ENCODE peak calls at places on chromosomes 11 and 22, in four cellular contexts. J is HCT116, M is K562, P is H1. N is an unnamed sample.

GRCh38 chr11:795638-796564 is 2.2 kb downstream of the SLC25A22 start:
- DNase-seq in J (no peak), M (peak), P (no peak), N (no peak)

GRCh38 chr11:34665077-34665835 is 44.4 kb downstream of the EHF start:
- DNase-seq in J (no peak), M (no peak), P (no peak), N (no peak)

GRCh38 chr11:45178890-45179663 is 32.6 kb downstream of the PRDM11 start:
- DNase-seq in J (no peak), M (no peak), P (no peak), N (no peak)

GRCh38 chr11:47435687-47436086 is 9.4 kb upstream of the PSMC3 start:
- DNase-seq in J (no peak), M (no peak), P (no peak), N (no peak)

GRCh38 chr11:60265373-60266214 is 14.9 kb upstream of the MS4A4A start:
- DNase-seq in J (peak), M (peak), P (no peak), N (peak)

GRCh38 chr11:95378106-95378505 is 147.1 kb upstream of the SESN3 start:
- DNase-seq in J (no peak), M (no peak), P (no peak), N (no peak)

GRCh38 chr11:876550-876949 is 33.9 kb downstream of the TSPAN4 start:
- DNase-seq in J (no peak), M (no peak), P (no peak), N (no peak)

GRCh38 chr11:121367434-121367833 is 74.9 kb downstream of the SC5D start:
- DNase-seq in J (no peak), M (no peak), P (no peak), N (peak)

GRCh38 chr11:121473064-121473777 is 20.5 kb upstream of the SORL1-AS1 start:
- DNase-seq in J (no peak), M (no peak), P (no peak), N (no peak)

GRCh38 chr11:34653031-34653430 is 32.1 kb downstream of the EHF start:
- DNase-seq in J (no peak), M (no peak), P (no peak), N (no peak)

GRCh38 chr22:38398609-38399401 is 56.2 kb downstream of the KCNJ4 start:
- DNase-seq in J (no peak), M (peak), P (peak), N (no peak)

GRCh38 chr11:17867346-17867745 is 132.8 kb downstream of the KCNC1 start:
- DNase-seq in J (no peak), M (no peak), P (no peak), N (no peak)

GRCh38 chr11:14041040-14041439 is 78.5 kb downstream of the SPON1 start:
- DNase-seq in J (peak), M (peak), P (no peak), N (no peak)

GRCh38 chr11:66619080-66619554 is 2.7 kb downstream of the RBM14 start:
- DNase-seq in J (no peak), M (no peak), P (no peak), N (no peak)

GRCh38 chr11:24598636-24599035 is 101.8 kb downstream of the LUZP2 start:
- DNase-seq in J (no peak), M (no peak), P (no peak), N (no peak)

GRCh38 chr11:6523253-6523652 is 26.2 kb downstream of the DNHD1 start:
- DNase-seq in J (peak), M (no peak), P (no peak), N (no peak)

GRCh38 chr11:14542384-14542783 is 22.2 kb upstream of the PSMA1 start:
- DNase-seq in J (no peak), M (no peak), P (no peak), N (no peak)

GRCh38 chr11:126393143-126393542 is 37.7 kb downstream of the ST3GAL4 start:
- DNase-seq in J (no peak), M (no peak), P (no peak), N (no peak)

GRCh38 chr11:25910090-25910489 is 421.8 kb upstream of the ANO3 start:
- DNase-seq in J (no peak), M (no peak), P (no peak), N (no peak)

GRCh38 chr11:34234086-34234740 is 123.6 kb downstream of the ABTB2 start:
- DNase-seq in J (peak), M (peak), P (peak), N (peak)

GRCh38 chr11:10601722-10602281 is 33.3 kb upstream of the LYVE1 start:
- DNase-seq in J (no peak), M (no peak), P (no peak), N (no peak)

GRCh38 chr11:43366597-43367121 is 7.9 kb downstream of the TTC17 start:
- DNase-seq in J (no peak), M (peak), P (no peak), N (no peak)

GRCh38 chr11:11620251-11620965 is 1.4 kb downstream of the GALNT18 start:
- DNase-seq in J (peak), M (no peak), P (no peak), N (no peak)

GRCh38 chr22:46010177-46010867 is 33.4 kb upstream of the WNT7B start:
- DNase-seq in J (no peak), M (no peak), P (no peak), N (no peak)

GRCh38 chr11:47229161-47229560 is 14.4 kb downstream of the DDB2 start:
- DNase-seq in J (no peak), M (no peak), P (no peak), N (no peak)

GRCh38 chr11:69948256-69949141 is 129.3 kb upstream of the FGF3 start:
- DNase-seq in J (peak), M (peak), P (no peak), N (no peak)

GRCh38 chr11:69947772-69948255 is 128.6 kb upstream of the FGF3 start:
- DNase-seq in J (peak), M (no peak), P (no peak), N (no peak)

GRCh38 chr11:69945157-69945556 is 125.9 kb upstream of the FGF3 start:
- DNase-seq in J (no peak), M (no peak), P (no peak), N (no peak)

GRCh38 chr11:69949327-69949726 is 128.8 kb upstream of the ANO1 start:
- DNase-seq in J (peak), M (peak), P (no peak), N (no peak)

DNA sequence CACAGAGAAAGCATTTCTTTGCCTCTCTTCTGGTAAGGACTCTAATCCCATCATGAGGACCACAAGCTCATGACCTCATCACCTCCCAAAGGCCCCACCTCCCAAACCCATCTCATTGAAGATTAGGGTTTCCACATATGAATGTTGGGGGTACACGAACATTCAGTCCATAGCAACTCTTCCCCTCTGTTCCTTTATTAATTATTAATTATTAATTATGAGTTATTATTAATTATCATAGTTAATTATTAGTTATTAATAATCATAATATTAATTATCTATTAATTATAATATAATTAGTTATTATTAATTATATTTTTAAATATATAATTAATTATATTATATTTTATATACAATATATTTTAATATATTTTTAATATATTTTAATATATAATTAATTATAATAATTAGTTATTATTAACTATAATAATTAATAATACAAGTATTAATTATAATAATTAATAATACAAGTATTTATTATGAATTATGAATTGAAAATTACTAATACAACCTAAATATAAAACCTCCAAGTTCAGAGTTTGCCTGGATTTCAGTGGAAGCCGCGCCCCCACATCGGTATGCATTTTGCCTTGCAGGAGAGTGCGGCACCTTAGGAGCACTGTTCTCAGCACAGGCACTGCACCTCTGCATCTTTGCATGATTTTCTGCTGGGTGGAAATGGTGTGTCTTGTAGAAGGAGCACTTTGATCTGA is 128.0 kb upstream of the FGF3 start:
- DNase-seq in J (peak), M (no peak), P (no peak), N (no peak)
- TF ChIP-seq EGR1 in J (no peak), M (no peak), P (no peak), N (no peak)

DNA sequence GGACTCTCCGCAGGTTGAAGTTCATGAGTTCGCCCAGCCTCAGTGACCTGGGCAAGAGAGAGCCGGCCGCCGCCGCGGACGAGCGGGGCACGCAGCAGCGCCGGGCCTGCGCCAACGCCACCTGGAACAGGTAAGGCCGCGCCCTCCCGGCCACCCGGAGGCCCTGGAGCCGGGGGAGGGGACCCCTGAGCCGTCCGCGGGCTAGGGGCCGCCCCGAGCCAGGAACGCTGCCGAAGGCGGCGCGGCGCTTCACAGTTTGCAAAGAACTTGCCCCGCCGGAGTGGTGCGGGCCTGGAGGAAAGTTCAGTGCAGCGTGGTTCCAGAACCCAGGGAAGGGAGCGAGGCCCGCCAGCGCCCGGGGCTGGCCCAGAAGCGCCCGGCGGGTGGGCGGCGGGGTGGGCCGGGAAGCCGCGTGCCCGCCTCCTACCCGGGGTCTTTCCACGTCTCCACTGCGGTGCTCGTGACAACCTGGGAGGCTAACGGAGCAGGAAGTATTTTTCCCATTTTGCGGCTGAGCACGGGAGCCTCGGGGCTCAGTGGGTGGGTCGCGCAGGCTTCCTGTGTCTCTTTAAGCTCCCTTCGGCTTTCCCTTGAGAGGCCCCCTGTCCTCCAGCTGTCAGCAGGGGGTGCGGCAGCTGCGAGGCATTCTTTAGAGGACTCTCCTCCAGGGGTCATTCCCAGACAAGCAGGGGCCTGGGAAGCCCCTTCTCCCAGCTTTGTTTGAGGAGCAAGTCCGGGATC is 645 bp downstream of the PRR5 start:
- DNase-seq in J (no peak), M (no peak), P (no peak), N (no peak)
- TF ChIP-seq EGR1 in J (no peak), M (no peak), P (no peak), N (no peak)

GRCh38 chr22:26479792-26480610 is 3.6 kb downstream of the HPS4 start:
- DNase-seq in J (no peak), M (no peak), P (no peak), N (no peak)

GRCh38 chr22:26477341-26477731 is 6.2 kb downstream of the HPS4 start:
- DNase-seq in J (no peak), M (no peak), P (no peak), N (no peak)

GRCh38 chr22:26481112-26481693 is 2.4 kb downstream of the HPS4 start:
- DNase-seq in J (no peak), M (no peak), P (no peak), N (no peak)

GRCh38 chr22:26480611-26480932 is 3.0 kb downstream of the HPS4 start:
- DNase-seq in J (no peak), M (no peak), P (no peak), N (no peak)

GRCh38 chr22:26479043-26479791 is 4.4 kb downstream of the HPS4 start:
- DNase-seq in J (no peak), M (no peak), P (no peak), N (no peak)
- TF ChIP-seq EGR1 in J (no peak), M (no peak), P (no peak), N (no peak)

GRCh38 chr11:130775306-130776043 is 140.8 kb downstream of the SNX19 start:
- DNase-seq in J (no peak), M (no peak), P (no peak), N (no peak)
- TF ChIP-seq EGR1 in J (no peak), M (no peak), P (no peak), N (no peak)

GRCh38 chr11:8604078-8604723 is 10.2 kb upstream of the STK33 start:
- DNase-seq in J (peak), M (peak), P (peak), N (no peak)
- TF ChIP-seq EGR1 in J (no peak), M (no peak), P (no peak), N (no peak)

GRCh38 chr11:124876818-124877630 is 11.8 kb downstream of the ROBO3 start:
- DNase-seq in J (no peak), M (no peak), P (no peak), N (no peak)
- TF ChIP-seq EGR1 in J (no peak), M (no peak), P (no peak), N (no peak)

GRCh38 chr11:83147895-83148294 is 9.0 kb upstream of the PCF11 start:
- DNase-seq in J (no peak), M (no peak), P (no peak), N (no peak)

GRCh38 chr11:83150450-83150849 is 6.5 kb upstream of the PCF11 start:
- DNase-seq in J (no peak), M (no peak), P (no peak), N (no peak)

GRCh38 chr11:83156150-83156995 is 558 bp upstream of the PCF11 start:
- DNase-seq in J (peak), M (peak), P (peak), N (peak)

GRCh38 chr11:83152245-83152644 is 4.7 kb upstream of the PCF11 start:
- DNase-seq in J (no peak), M (no peak), P (no peak), N (no peak)

GRCh38 chr11:83151274-83151977 is 5.5 kb upstream of the PCF11 start:
- DNase-seq in J (no peak), M (peak), P (no peak), N (no peak)
- TF ChIP-seq EGR1 in J (no peak), M (no peak), P (no peak), N (no peak)

DNA sequence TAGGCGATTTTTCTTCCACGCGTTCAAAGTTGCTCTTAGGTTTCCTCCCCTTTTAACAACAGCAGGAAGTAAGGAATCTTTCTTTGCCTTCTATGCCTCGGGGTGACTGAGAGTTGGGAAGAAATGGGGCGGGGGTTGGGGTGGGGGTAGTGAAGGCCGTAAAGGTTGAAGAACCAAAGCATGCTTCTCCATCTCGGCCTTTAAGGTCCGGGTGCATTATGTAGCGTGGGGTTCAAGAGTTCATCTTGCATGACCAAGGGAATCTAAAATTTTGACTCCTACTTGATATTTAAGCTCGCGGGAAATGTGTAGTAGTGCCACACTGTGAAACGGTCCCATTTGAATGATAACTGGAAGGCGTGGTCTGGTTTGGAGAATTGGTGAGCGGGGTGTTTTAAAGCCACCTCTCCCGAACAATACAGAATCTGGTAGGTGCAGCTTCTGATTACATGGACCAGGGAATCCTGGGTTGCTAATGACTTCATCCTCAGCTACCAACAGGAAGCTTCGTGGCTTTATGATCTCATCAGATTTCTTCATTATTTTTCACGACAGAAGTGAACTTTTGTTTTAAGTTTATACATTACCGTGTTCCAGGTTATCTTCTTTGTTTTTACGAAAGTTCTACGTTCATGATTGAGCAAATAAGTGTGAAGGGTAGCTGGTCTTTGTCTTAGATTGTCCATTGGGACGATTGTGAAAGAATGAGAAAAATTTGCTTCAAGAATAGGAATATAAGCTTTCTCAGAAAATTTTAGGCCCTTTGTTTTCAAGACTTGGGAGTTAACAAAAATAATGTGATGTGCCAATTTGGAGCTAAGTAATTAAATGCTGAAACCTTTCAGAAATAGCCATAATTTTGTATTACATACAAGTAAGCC is 1.6 kb downstream of the QSER1 start:
- DNase-seq in J (peak), M (peak), P (no peak), N (peak)
- TF ChIP-seq EGR1 in J (no peak), M (no peak), P (no peak), N (no peak)

DNA sequence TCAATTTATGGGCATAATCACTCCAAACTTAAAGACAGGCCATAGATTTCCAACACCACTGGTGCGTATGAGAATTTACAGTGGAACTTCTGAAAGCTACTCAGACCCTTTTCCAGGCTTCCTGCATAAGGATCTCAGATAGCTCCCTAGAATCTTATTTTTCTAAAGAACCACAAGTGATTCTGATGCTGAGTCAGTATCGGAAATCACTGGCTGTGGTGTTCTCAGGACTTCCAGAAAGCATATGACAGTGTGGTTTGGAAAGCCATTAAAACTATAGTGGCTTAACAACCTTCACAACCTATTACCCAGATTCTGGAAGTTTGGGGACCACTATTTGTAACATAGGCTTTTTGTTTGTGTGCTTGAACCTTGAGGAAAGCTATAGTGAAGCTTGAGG is 756.0 kb downstream of the DLG2 start:
- DNase-seq in J (no peak), M (no peak), P (no peak), N (no peak)
- TF ChIP-seq EGR1 in J (no peak), M (no peak), P (no peak), N (no peak)